ENCODE peak calls at places on chromosomes 3 and 15, in nine cellular contexts. J, F, W, X, B, E, A, O and S are unnamed samples.

GRCh38 chr3:42210731-42211130 is 55.3 kb downstream of the CCK start:
- DNase-seq in J (no peak), B (no peak), F (no peak), X (no peak), W (no peak), O (no peak), A (no peak), E (no peak), S (no peak)

GRCh38 chr3:51962854-51963530 is 4.3 kb downstream of the PCBP4 start:
- DNase-seq in F (no peak), B (peak), X (no peak), E (no peak), J (no peak), O (no peak), W (no peak), A (no peak), S (no peak)

GRCh38 chr3:130395916-130396315 is 50.4 kb downstream of the COL6A5 start:
- DNase-seq in A (peak), F (peak), J (no peak), E (no peak), B (peak), W (no peak), X (no peak), O (no peak), S (no peak)

GRCh38 chr15:47503884-47504283 is 213.4 kb upstream of the SEMA6D start:
- DNase-seq in B (no peak), A (no peak), J (no peak), W (no peak), O (no peak), E (no peak), F (no peak), X (no peak), S (no peak)

GRCh38 chr3:9970020-9970652 is 16.5 kb downstream of the EMC3 start:
- DNase-seq in W (no peak), O (no peak), F (peak), J (no peak), A (no peak), X (no peak), E (no peak), B (peak), S (no peak)

GRCh38 chr15:81001180-81002003 is 669 bp downstream of the TLNRD1 start:
- DNase-seq in X (peak), A (peak), B (peak), J (peak), O (peak), E (peak), F (peak), W (peak), S (peak)

GRCh38 chr15:82986442-82986780 is 401 bp downstream of the RAMAC start:
- DNase-seq in X (no peak), O (no peak), B (peak), W (no peak), J (no peak), A (peak), F (no peak), E (no peak), S (no peak)

GRCh38 chr3:129543999-129544398 is 1.0 kb downstream of the H1-8 start:
- DNase-seq in B (no peak), A (no peak), X (no peak), J (no peak), W (peak), F (no peak), E (no peak), O (no peak), S (no peak)

GRCh38 chr15:52171807-52172206 is 19.4 kb downstream of the GNB5 start:
- DNase-seq in F (no peak), E (no peak), A (no peak), W (no peak), O (no peak), B (no peak), J (no peak), X (no peak), S (no peak)

GRCh38 chr15:57592426-57592825 is 722 bp downstream of the MYZAP start:
- DNase-seq in B (no peak), E (no peak), O (no peak), X (no peak), F (no peak), A (no peak), W (no peak), J (no peak), S (no peak)

GRCh38 chr15:100863406-100864198 is 16.0 kb upstream of the ALDH1A3 start:
- DNase-seq in W (peak), E (peak), A (no peak), O (no peak), J (no peak), X (no peak), F (peak), B (peak), S (peak)

GRCh38 chr3:55203006-55203405 is 275.1 kb upstream of the LRTM1 start:
- DNase-seq in A (no peak), O (no peak), W (no peak), E (no peak), B (peak), X (no peak), F (peak), J (no peak), S (no peak)

GRCh38 chr3:112629425-112629824 is 11.5 kb downstream of the CCDC80 start:
- DNase-seq in B (peak), F (peak), A (peak), W (peak), E (peak), X (no peak), O (no peak), J (no peak), S (peak)

GRCh38 chr3:55555866-55556621 is 68.9 kb upstream of the WNT5A start:
- DNase-seq in O (no peak), E (no peak), J (no peak), X (no peak), F (peak), B (peak), W (no peak), A (no peak), S (no peak)

GRCh38 chr3:125480656-125481374 is 39.2 kb downstream of the SNX4 start:
- DNase-seq in B (peak), X (no peak), W (no peak), E (no peak), F (peak), J (no peak), A (no peak), O (no peak), S (no peak)

GRCh38 chr3:121520510-121520909 is 25.3 kb downstream of the POLQ start:
- DNase-seq in E (no peak), W (no peak), J (no peak), B (no peak), F (no peak), A (no peak), X (no peak), O (no peak), S (no peak)

GRCh38 chr3:150925751-150926201 is 20.5 kb upstream of the MINDY4B start:
- DNase-seq in A (peak), X (peak), J (peak), E (peak), O (peak), B (peak), W (peak), F (peak), S (no peak)

GRCh38 chr15:79834496-79834895 is 62.3 kb downstream of the MTHFS start:
- DNase-seq in J (no peak), W (no peak), F (no peak), A (no peak), B (no peak), O (no peak), E (no peak), X (no peak), S (no peak)

GRCh38 chr3:166013073-166013679 is 176.0 kb upstream of the BCHE start:
- DNase-seq in O (no peak), W (no peak), X (no peak), E (no peak), A (peak), B (peak), F (peak), J (no peak), S (no peak)

GRCh38 chr3:41126475-41126874 is 72.8 kb upstream of the CTNNB1 start:
- DNase-seq in O (no peak), F (no peak), J (no peak), A (no peak), B (no peak), W (no peak), X (no peak), E (no peak), S (no peak)

GRCh38 chr3:128559486-128560225 is 66.7 kb upstream of the GATA2 start:
- DNase-seq in J (peak), W (no peak), B (peak), O (no peak), F (no peak), X (no peak), E (no peak), A (no peak), S (no peak)

GRCh38 chr3:185862920-185863319 is 38.1 kb upstream of the IGF2BP2 start:
- DNase-seq in O (no peak), E (no peak), B (no peak), W (no peak), X (no peak), J (no peak), A (no peak), F (no peak), S (no peak)

GRCh38 chr3:9809615-9810356 is at the start of gene TTLL3:
- DNase-seq in O (peak), J (peak), E (peak), F (peak), B (peak), W (peak), X (peak), A (peak), S (peak)

GRCh38 chr3:140384876-140385275 is 293.0 kb upstream of the TRIM42 start:
- DNase-seq in O (no peak), F (no peak), J (no peak), E (no peak), B (no peak), X (no peak), W (no peak), A (no peak), S (no peak)
- H3K27ac ChIP-seq in O (no peak), F (no peak), J (no peak), E (no peak), B (no peak), X (no peak), W (no peak), A (no peak), S (no peak)

GRCh38 chr15:90990446-90990845 is 3.9 kb downstream of the PRC1 start:
- DNase-seq in W (no peak), O (no peak), X (no peak), A (no peak), E (no peak), J (no peak), F (no peak), B (no peak), S (no peak)

GRCh38 chr15:90989040-90989768 is 5.1 kb downstream of the PRC1 start:
- DNase-seq in B (no peak), E (no peak), J (no peak), X (no peak), A (no peak), W (no peak), O (no peak), F (no peak), S (no peak)

GRCh38 chr15:90994059-90994416 is 297 bp downstream of the PRC1 start:
- DNase-seq in B (no peak), X (peak), A (no peak), W (peak), J (no peak), O (no peak), F (peak), E (peak), S (no peak)

GRCh38 chr15:90994417-90995311 is at the start of gene PRC1:
- DNase-seq in F (peak), B (peak), O (peak), X (peak), E (peak), W (peak), J (peak), A (peak), S (peak)

GRCh38 chr15:90991587-90992285 is 2.6 kb downstream of the PRC1 start:
- DNase-seq in X (no peak), F (no peak), A (no peak), W (no peak), B (no peak), E (no peak), O (no peak), J (no peak), S (no peak)
- H3K4me3 ChIP-seq in X (no peak), F (no peak), A (no peak), W (no peak), B (no peak), E (no peak), O (no peak), J (no peak), S (no peak)

DNA sequence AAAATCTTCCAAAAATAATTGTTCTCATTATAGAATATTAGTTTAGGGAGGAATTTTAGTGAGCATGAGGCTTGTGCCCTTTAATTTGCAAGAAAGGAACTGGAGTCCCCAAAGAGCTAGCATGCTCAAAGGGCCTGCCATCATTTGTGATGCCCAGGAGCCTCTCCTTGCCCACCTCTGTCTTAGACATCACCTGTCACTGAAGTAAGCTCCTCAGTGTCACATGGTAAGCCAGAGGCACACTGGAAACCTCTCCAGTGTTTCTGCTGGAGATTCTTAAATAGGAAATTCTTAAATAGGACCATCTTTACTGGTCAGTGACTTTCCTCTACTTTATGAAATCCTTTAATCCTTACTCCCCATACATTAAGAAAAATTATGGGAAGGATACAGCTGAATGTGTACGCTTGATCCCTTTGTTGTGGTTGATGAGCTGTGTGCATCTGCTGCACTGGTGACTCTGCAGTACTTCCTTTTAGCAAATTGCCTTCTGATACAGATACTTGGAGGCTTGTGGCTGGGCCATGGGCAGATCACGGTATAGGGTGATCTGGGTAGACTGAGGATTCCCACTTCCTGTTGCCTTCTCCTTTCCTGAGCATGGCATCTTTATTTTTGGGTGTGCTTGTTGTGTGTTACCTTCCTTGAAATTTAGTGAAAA is 197.4 kb downstream of the KLHL25 start:
- DNase-seq in O (peak), J (no peak), A (no peak), W (no peak), E (no peak), B (no peak), F (no peak), X (no peak), S (no peak)
- H3K27ac ChIP-seq in O (no peak), J (no peak), A (no peak), W (peak), E (peak), B (no peak), F (no peak), X (no peak), S (no peak)

GRCh38 chr3:69864141-69864540 is 124.9 kb downstream of the MITF start:
- DNase-seq in A (no peak), W (no peak), E (no peak), B (no peak), X (no peak), O (no peak), J (no peak), F (no peak), S (no peak)

GRCh38 chr3:69864751-69865150 is 125.5 kb downstream of the MITF start:
- DNase-seq in W (no peak), J (no peak), A (no peak), B (peak), X (no peak), F (no peak), O (no peak), E (no peak), S (no peak)

GRCh38 chr3:69866988-69867720 is 127.9 kb downstream of the MITF start:
- DNase-seq in W (no peak), F (peak), E (no peak), O (no peak), J (no peak), A (no peak), B (peak), X (no peak), S (no peak)

GRCh38 chr3:69867941-69868505 is 128.8 kb downstream of the MITF start:
- DNase-seq in J (no peak), W (no peak), B (peak), O (no peak), A (no peak), E (no peak), F (peak), X (no peak), S (no peak)

GRCh38 chr3:69865920-69866679 is 126.8 kb downstream of the MITF start:
- DNase-seq in E (peak), J (no peak), X (peak), B (peak), W (no peak), O (no peak), F (no peak), A (no peak), S (no peak)
- H3K4me3 ChIP-seq in E (peak), J (no peak), X (peak), B (peak), W (no peak), O (no peak), F (no peak), A (peak), S (peak)

DNA sequence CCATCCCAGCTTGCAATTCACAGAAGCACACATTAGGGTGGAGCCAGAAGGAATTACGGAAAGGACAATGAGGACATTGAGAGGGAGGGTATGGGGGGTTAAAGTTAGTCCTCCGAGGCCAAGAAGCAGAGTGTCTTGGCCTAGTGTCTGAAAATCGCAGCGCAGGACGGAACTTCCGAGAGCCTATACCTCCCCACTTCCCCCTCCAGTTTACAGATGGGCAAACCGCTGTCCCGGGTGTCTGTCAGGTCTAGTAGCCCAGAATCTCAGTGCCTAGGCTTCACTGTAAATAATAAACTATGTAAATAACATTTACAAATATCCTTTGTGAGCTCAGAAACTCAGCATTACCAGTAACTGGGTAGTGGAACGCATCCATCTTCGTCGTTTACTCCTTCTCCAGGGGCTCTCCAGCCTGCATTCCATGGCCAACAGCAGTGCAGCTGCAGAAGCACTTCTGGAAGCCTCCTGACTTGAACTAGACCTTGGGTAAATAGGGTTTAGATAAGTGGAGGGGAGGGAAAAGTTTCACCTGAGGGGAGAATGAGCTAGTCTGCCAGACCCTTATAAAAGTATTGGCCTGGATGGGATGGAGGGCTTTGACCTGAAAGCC is 962 bp downstream of the ADPRH start:
- DNase-seq in B (no peak), X (no peak), W (peak), A (peak), O (no peak), J (no peak), E (peak), F (peak), S (no peak)
- H3K27ac ChIP-seq in B (no peak), X (peak), W (peak), A (peak), O (no peak), J (peak), E (peak), F (peak), S (peak)

GRCh38 chr15:62444104-62445027 is 279.3 kb upstream of the C2CD4B start:
- DNase-seq in X (no peak), J (no peak), A (no peak), F (peak), B (peak), O (no peak), W (peak), E (no peak), S (peak)
- H3K4me3 ChIP-seq in X (no peak), J (no peak), A (no peak), F (peak), B (no peak), O (no peak), W (no peak), E (no peak), S (no peak)

GRCh38 chr3:64852738-64853137 is 164.9 kb upstream of the ADAMTS9 start:
- DNase-seq in J (no peak), A (no peak), W (no peak), F (no peak), X (no peak), B (no peak), O (no peak), E (no peak), S (no peak)

GRCh38 chr3:64856953-64857516 is 169.2 kb upstream of the ADAMTS9 start:
- DNase-seq in B (no peak), F (no peak), X (no peak), A (no peak), E (no peak), O (no peak), W (no peak), J (no peak), S (no peak)

GRCh38 chr3:64848127-64848526 is 160.3 kb upstream of the ADAMTS9 start:
- DNase-seq in X (no peak), B (no peak), W (no peak), E (no peak), O (no peak), F (no peak), J (no peak), A (no peak), S (no peak)

GRCh38 chr3:64848822-64849221 is 161.0 kb upstream of the ADAMTS9 start:
- DNase-seq in F (peak), A (no peak), O (no peak), B (peak), E (no peak), J (no peak), X (no peak), W (no peak), S (no peak)

DNA sequence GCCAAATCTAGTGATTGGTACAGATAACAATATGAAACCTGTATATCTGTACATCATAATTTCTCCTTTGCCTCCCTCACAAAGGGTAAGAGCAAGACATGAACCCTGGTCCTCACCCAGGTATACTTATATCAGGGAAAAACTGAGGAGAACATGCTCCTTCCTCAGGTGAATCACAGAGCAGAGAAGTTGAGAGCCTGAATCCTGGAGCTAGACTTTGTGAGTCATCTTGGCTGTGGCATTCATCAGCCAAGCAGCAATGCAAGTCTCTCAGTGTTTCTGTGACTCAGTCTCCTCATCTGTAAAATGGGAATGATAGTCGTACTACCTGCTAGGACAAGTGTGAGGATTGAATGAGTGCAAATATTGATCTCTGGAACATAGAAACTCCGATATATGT is 165.7 kb upstream of the ADAMTS9 start:
- DNase-seq in E (no peak), W (no peak), J (no peak), B (no peak), O (no peak), X (no peak), F (peak), A (no peak), S (no peak)
- H3K27ac ChIP-seq in E (no peak), W (no peak), J (no peak), B (no peak), O (no peak), X (no peak), F (no peak), A (no peak), S (no peak)

GRCh38 chr15:41773332-41773728 is 954 bp upstream of the MAPKBP1 start:
- DNase-seq in X (no peak), B (no peak), A (no peak), J (no peak), F (no peak), W (no peak), E (no peak), O (no peak), S (no peak)
- H3K4me3 ChIP-seq in X (peak), B (peak), A (no peak), J (peak), F (peak), W (peak), E (no peak), O (no peak), S (peak)

DNA sequence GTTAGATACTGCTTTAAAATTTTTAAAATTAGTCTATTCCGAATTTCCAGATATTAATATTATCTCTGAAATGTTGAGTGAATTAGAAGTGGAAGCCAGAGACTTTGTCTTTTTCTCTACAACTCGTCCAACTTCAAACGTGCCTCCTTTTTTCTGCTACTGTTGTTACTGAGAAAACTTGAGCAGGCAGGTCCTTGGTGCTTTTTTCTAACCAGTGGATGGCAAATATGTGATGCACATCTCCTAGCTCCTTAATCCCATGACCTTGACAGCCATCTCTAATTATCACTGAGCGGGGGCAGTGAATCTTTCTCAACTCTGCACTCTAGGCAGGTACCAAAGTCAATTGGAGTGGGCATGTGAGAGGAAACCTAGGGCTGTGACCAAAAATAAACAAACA is 50.7 kb downstream of the FNDC3B start:
- DNase-seq in X (no peak), B (no peak), O (no peak), A (no peak), W (no peak), E (no peak), F (no peak), J (no peak), S (no peak)
- H3K27ac ChIP-seq in X (no peak), B (no peak), O (no peak), A (peak), W (no peak), E (peak), F (peak), J (no peak), S (no peak)